ENCODE peak calls at places on chromosomes 16 and 17, in ten cellular contexts. D, K, F, W, A, C, U, G, R and N are unnamed samples. For H3K27me3, the result is how much of the 10 kb centered on the place peaks cover.

GRCh38 chr17:59825533-59826316 is 67.0 kb downstream of the TUBD1 start:
- DNase-seq in G (no peak), K (no peak), C (no peak), W (peak), A (no peak), U (no peak), R (no peak), F (no peak), D (no peak), N (no peak)

GRCh38 chr16:56549744-56550385 is 15.0 kb upstream of the MT4 start:
- DNase-seq in F (no peak), K (no peak), D (no peak), R (no peak), C (no peak), U (no peak), A (no peak), G (no peak), W (peak), N (no peak)

GRCh38 chr17:67365762-67366192 is 600 bp downstream of the PSMD12 start:
- DNase-seq in W (peak), F (no peak), G (no peak), C (no peak), D (no peak), U (no peak), A (no peak), K (no peak), R (no peak), N (no peak)

GRCh38 chr17:8918811-8919210 is 46.7 kb downstream of the PIK3R5 start:
- DNase-seq in G (no peak), D (no peak), C (no peak), K (no peak), U (no peak), A (no peak), W (no peak), R (no peak), F (no peak), N (no peak)

GRCh38 chr16:81582655-81583441 is 138.2 kb downstream of the CMIP start:
- DNase-seq in C (no peak), F (peak), G (no peak), U (no peak), W (no peak), A (no peak), K (no peak), R (no peak), D (peak), N (no peak)

GRCh38 chr17:5000237-5000639 is 2.5 kb downstream of the KIF1C start:
- DNase-seq in C (no peak), W (no peak), U (no peak), A (no peak), K (peak), R (peak), G (peak), F (no peak), D (no peak), N (peak)

GRCh38 chr17:45326566-45326965 is 9.7 kb upstream of the MAP3K14 start:
- DNase-seq in K (no peak), R (no peak), A (no peak), W (no peak), C (no peak), U (no peak), D (no peak), G (peak), F (no peak), N (no peak)

GRCh38 chr16:2325791-2326190 is 14.7 kb downstream of the ABCA3 start:
- DNase-seq in W (no peak), R (no peak), A (no peak), G (no peak), C (no peak), F (no peak), K (no peak), U (no peak), D (no peak), N (no peak)

GRCh38 chr16:66391726-66392670 is 25.5 kb downstream of the CDH5 start:
- DNase-seq in G (no peak), K (no peak), C (no peak), R (no peak), U (no peak), W (no peak), A (no peak), D (no peak), F (no peak), N (peak)

GRCh38 chr17:69103557-69104233 is 38.0 kb downstream of the ABCA6 start:
- DNase-seq in G (no peak), D (no peak), W (no peak), F (no peak), C (no peak), A (no peak), U (no peak), K (no peak), R (no peak), N (no peak)

GRCh38 chr16:47613251-47613650 is 152.1 kb downstream of the PHKB start:
- DNase-seq in G (no peak), A (no peak), C (no peak), K (no peak), D (no peak), R (no peak), U (no peak), W (no peak), F (no peak), N (no peak)

GRCh38 chr16:80883816-80884215 is 79.4 kb upstream of the CDYL2 start:
- DNase-seq in W (no peak), D (no peak), G (no peak), F (no peak), A (no peak), R (no peak), U (no peak), K (no peak), C (no peak), N (no peak)

GRCh38 chr17:5031365-5032082 is 3.7 kb downstream of the SLC52A1 start:
- DNase-seq in K (peak), R (no peak), A (peak), F (peak), D (peak), G (peak), C (peak), W (peak), U (peak), N (peak)

GRCh38 chr17:78341559-78342437 is 18.1 kb downstream of the SOCS3 start:
- DNase-seq in F (peak), U (peak), A (no peak), W (peak), R (peak), G (peak), D (no peak), K (no peak), C (no peak), N (peak)

GRCh38 chr16:23182206-23182674 is 305 bp upstream of the SCNN1G start:
- DNase-seq in K (peak), A (peak), F (peak), W (peak), U (peak), C (peak), G (peak), D (peak), R (peak), N (peak)

GRCh38 chr17:3890082-3890892 is 2.6 kb downstream of the CAMKK1 start:
- DNase-seq in K (peak), C (peak), U (peak), G (peak), A (no peak), W (peak), D (peak), R (peak), F (no peak), N (peak)

GRCh38 chr16:30434852-30435251 is 5.0 kb upstream of the DCTPP1 start:
- DNase-seq in K (no peak), F (no peak), D (no peak), U (no peak), A (no peak), G (no peak), W (no peak), C (no peak), R (no peak), N (no peak)

GRCh38 chr17:4997302-4998026 is at the start of the genes INCA1 and KIF1C:
- DNase-seq in R (peak), G (peak), A (peak), W (peak), C (peak), U (peak), D (peak), F (peak), K (peak), N (peak)

GRCh38 chr16:87836844-87837581 is 32.3 kb downstream of the SLC7A5 start:
- DNase-seq in U (no peak), D (peak), G (no peak), R (no peak), F (peak), A (no peak), K (no peak), C (no peak), W (no peak), N (no peak)

GRCh38 chr16:65122974-65123845 is 1.3 kb upstream of the CDH11 start:
- DNase-seq in R (no peak), U (peak), D (peak), K (peak), G (peak), C (no peak), W (peak), F (peak), A (no peak), N (peak)

GRCh38 chr17:34379876-34380275 is 16.8 kb upstream of the CCL1 start:
- DNase-seq in G (no peak), D (no peak), U (no peak), A (no peak), W (no peak), K (no peak), F (no peak), C (no peak), R (no peak), N (no peak)

GRCh38 chr17:83202002-83203000 is 122.9 kb downstream of the METRNL start:
- DNase-seq in R (peak), W (no peak), K (no peak), U (peak), D (peak), G (peak), A (no peak), F (no peak), C (no peak), N (peak)

GRCh38 chr16:4067262-4068001 is 48.8 kb downstream of the ADCY9 start:
- DNase-seq in C (no peak), F (no peak), A (no peak), R (no peak), D (no peak), G (peak), U (no peak), W (no peak), K (no peak), N (no peak)

GRCh38 chr17:18027280-18027679 is 11.7 kb downstream of the ATPAF2 start:
- DNase-seq in F (no peak), W (no peak), A (no peak), U (no peak), C (no peak), G (no peak), D (no peak), K (no peak), R (no peak), N (peak)

GRCh38 chr17:78484300-78485159 is 92.7 kb downstream of the DNAH17 start:
- DNase-seq in F (peak), A (peak), R (no peak), U (no peak), G (no peak), K (no peak), W (peak), D (no peak), C (no peak), N (no peak)

GRCh38 chr17:19398301-19399181 is 11.6 kb upstream of the MFAP4 start:
- DNase-seq in R (no peak), A (no peak), G (peak), D (no peak), F (no peak), W (no peak), K (peak), C (no peak), U (no peak), N (peak)

GRCh38 chr17:45852535-45853297 is 8.0 kb downstream of the SPPL2C start:
- DNase-seq in K (peak), G (peak), F (peak), A (peak), W (peak), R (no peak), U (peak), C (peak), D (peak), N (peak)

GRCh38 chr17:17951524-17951923 is 20.7 kb downstream of the TOM1L2 start:
- DNase-seq in K (no peak), F (no peak), D (no peak), R (no peak), W (no peak), A (no peak), U (no peak), C (no peak), G (no peak), N (no peak)

GRCh38 chr16:84836234-84836647 is 16.5 kb downstream of the CRISPLD2 start:
- DNase-seq in A (no peak), F (peak), U (peak), W (peak), G (peak), C (peak), D (no peak), K (peak), R (peak), N (peak)

GRCh38 chr16:84832488-84833141 is 12.8 kb downstream of the CRISPLD2 start:
- DNase-seq in D (no peak), K (peak), U (peak), F (no peak), A (no peak), G (peak), R (peak), W (peak), C (peak), N (peak)

GRCh38 chr16:84833142-84833495 is 13.3 kb downstream of the CRISPLD2 start:
- DNase-seq in K (no peak), F (no peak), W (no peak), C (no peak), R (no peak), G (peak), A (no peak), D (no peak), U (no peak), N (no peak)

GRCh38 chr16:84834403-84834772 is 14.6 kb downstream of the CRISPLD2 start:
- DNase-seq in C (no peak), F (no peak), A (no peak), U (no peak), K (no peak), G (no peak), D (no peak), R (no peak), W (peak), N (no peak)

GRCh38 chr16:84833542-84834402 is 14.0 kb downstream of the CRISPLD2 start:
- DNase-seq in D (no peak), C (no peak), U (no peak), R (no peak), G (peak), W (no peak), F (no peak), A (no peak), K (no peak), N (no peak)
- H3K27me3 ChIP-seq in D (under half), C (under half), U (under half), R (under half), G (under half), W (under half), F (under half), A (under half), K (under half), N (under half)

GRCh38 chr17:70171159-70171558 is 1.8 kb downstream of the KCNJ2 start:
- DNase-seq in A (no peak), C (no peak), F (no peak), U (no peak), R (no peak), K (no peak), W (peak), D (no peak), G (no peak), N (no peak)
- H3K4me3 ChIP-seq in A (no peak), C (peak), F (no peak), U (no peak), R (no peak), K (no peak), W (peak), D (peak), G (no peak), N (no peak)

GRCh38 chr17:61457226-61457983 is 5.2 kb downstream of the TBX4 start:
- DNase-seq in C (no peak), D (no peak), W (no peak), A (no peak), K (no peak), F (peak), U (no peak), G (peak), R (no peak), N (no peak)
- H3K27me3 ChIP-seq in C (half or more), D (half or more), W (under half), A (under half), K (under half), F (half or more), U (under half), G (half or more), R (under half), N (half or more)

DNA sequence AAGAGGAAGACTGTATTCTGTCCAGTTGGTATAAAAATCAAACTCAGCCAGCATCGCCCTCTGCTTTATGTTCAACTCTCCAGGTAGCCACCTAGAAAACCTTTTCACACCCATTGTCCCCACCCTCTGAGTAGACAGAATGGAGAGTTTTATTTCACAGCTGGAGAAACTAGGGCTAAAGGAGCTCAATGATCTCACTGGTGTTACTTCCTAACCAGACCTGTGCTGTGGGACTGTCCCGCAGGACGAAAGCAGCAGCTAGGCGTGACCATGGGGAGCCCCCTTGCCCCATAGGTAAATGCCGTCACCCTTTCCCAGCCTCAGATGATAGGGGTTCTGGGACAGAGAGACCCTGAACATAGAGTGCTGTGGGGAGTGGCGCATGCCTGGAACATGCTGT is 67.7 kb downstream of the CYLD start:
- DNase-seq in R (no peak), G (no peak), D (no peak), W (no peak), A (no peak), C (no peak), F (no peak), U (no peak), K (peak), N (no peak)
- H3K4me3 ChIP-seq in R (no peak), G (no peak), D (no peak), W (no peak), A (no peak), C (no peak), F (no peak), U (no peak), K (no peak), N (no peak)

GRCh38 chr17:14409292-14409691 is 108.4 kb downstream of the HS3ST3B1 start:
- DNase-seq in R (no peak), D (no peak), G (no peak), U (no peak), F (no peak), K (no peak), W (no peak), C (no peak), A (no peak), N (no peak)
- H3K27me3 ChIP-seq in R (under half), D (under half), G (under half), U (under half), F (under half), K (under half), W (under half), C (under half), A (under half), N (under half)

GRCh38 chr16:21160276-21160675 is 1.8 kb downstream of the LDAF1 start:
- DNase-seq in C (no peak), A (no peak), F (no peak), W (no peak), D (no peak), K (no peak), U (no peak), R (no peak), G (no peak), N (no peak)

GRCh38 chr16:21159281-21159951 is 942 bp downstream of the LDAF1 start:
- DNase-seq in A (peak), F (peak), G (peak), U (peak), K (peak), W (no peak), R (no peak), D (no peak), C (no peak), N (peak)

GRCh38 chr16:21158208-21159110 is at the start of gene LDAF1:
- DNase-seq in W (peak), R (peak), D (no peak), U (peak), A (peak), G (peak), C (no peak), F (peak), K (peak), N (peak)

GRCh38 chr16:21156767-21157467 is 1.6 kb upstream of the LDAF1 start:
- DNase-seq in A (no peak), F (peak), G (peak), C (no peak), U (peak), R (no peak), K (no peak), W (peak), D (no peak), N (no peak)

DNA sequence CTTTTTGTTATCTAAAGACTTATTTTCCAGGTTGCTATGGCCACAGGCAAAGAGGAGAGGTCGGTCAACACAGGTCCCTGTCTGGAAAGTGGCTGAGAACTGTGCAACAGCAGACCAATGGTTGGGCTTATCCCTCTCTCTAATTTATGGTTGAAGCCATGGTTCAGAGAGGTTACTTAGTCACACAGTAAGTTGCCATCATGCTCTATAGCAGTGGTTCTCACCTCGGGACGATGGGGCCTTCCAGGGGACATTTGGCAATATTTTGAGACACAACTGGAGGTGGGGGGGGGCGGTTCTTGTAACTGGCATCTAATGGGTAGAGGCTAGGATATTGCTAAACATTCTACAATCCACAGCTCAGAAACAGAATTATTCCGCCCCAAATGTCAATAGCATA is 842 bp upstream of the LDAF1 start:
- DNase-seq in U (no peak), W (no peak), A (no peak), D (no peak), G (no peak), R (no peak), F (no peak), K (no peak), C (no peak), N (no peak)
- H3K4me3 ChIP-seq in U (no peak), W (peak), A (peak), D (no peak), G (no peak), R (peak), F (no peak), K (no peak), C (no peak), N (no peak)